ENCODE peak calls at places on chromosomes 12 and 14, in five cellular contexts. R is H54; V is stimulated activated CD4-positive, alpha-beta T cell treated with anti-CD3 and anti-CD28 coated beads, TNF-alpha, amount 100 ng/mL, for 24 hours; G is foreskin fibroblast; I is NAMALWA. B is an unnamed sample.

GRCh38 chr12:32051511-32052299 is 54.9 kb upstream of the BICD1 start:
- DNase-seq in R (peak), V (no peak), G (peak), I (no peak), B (no peak)

GRCh38 chr12:76060111-76060510 is 24.4 kb downstream of the NAP1L1 start:
- DNase-seq in R (no peak), V (no peak), G (no peak), I (no peak), B (no peak)

GRCh38 chr12:104823985-104824441 is 134.1 kb downstream of the SLC41A2 start:
- DNase-seq in R (no peak), V (no peak), G (no peak), I (no peak), B (no peak)

GRCh38 chr14:35532783-35533356 is 1.1 kb upstream of the INSM2 start:
- DNase-seq in R (no peak), V (no peak), G (no peak), I (no peak), B (no peak)

GRCh38 chr14:78933948-78934524 is 763.9 kb downstream of the NRXN3 start:
- DNase-seq in R (no peak), V (no peak), G (peak), I (peak), B (no peak)

GRCh38 chr12:103884316-103884715 is 43.3 kb upstream of the NT5DC3 start:
- DNase-seq in R (no peak), V (no peak), G (peak), I (peak), B (peak)

GRCh38 chr12:2551514-2551913 is 243.3 kb upstream of the FKBP4 start:
- DNase-seq in R (no peak), V (no peak), G (peak), I (no peak), B (no peak)

GRCh38 chr12:115541891-115542361 is 735.6 kb downstream of the MED13L start:
- DNase-seq in R (no peak), V (no peak), G (no peak), I (no peak), B (no peak)

GRCh38 chr12:89345830-89346740 is 6.2 kb downstream of the DUSP6 start:
- DNase-seq in R (no peak), V (no peak), G (peak), I (peak), B (peak)

GRCh38 chr12:27615331-27615891 is 80.8 kb upstream of the REP15 start:
- DNase-seq in R (no peak), V (no peak), G (no peak), I (no peak), B (no peak)

GRCh38 chr14:71815110-71815509 is 117.1 kb upstream of the RGS6 start:
- DNase-seq in R (no peak), V (no peak), G (no peak), I (no peak), B (no peak)

GRCh38 chr12:113232787-113233585 is 11.7 kb downstream of the TPCN1 start:
- DNase-seq in R (no peak), V (peak), G (no peak), I (peak), B (peak)

GRCh38 chr12:48969160-48969771 is 2.3 kb downstream of the WNT10B start:
- DNase-seq in R (peak), V (no peak), G (no peak), I (no peak), B (no peak)

GRCh38 chr12:47277972-47278448 is 198.3 kb upstream of the AMIGO2 start:
- DNase-seq in R (peak), V (no peak), G (peak), I (no peak), B (no peak)

GRCh38 chr14:70718383-70719123 is 76.8 kb downstream of the TTC9 start:
- DNase-seq in R (no peak), V (no peak), G (no peak), I (no peak), B (no peak)

GRCh38 chr14:26004342-26004741 is 593.5 kb downstream of the NOVA1 start:
- DNase-seq in R (no peak), V (no peak), G (no peak), I (no peak), B (no peak)

GRCh38 chr14:61528591-61529021 is 166.7 kb upstream of the HIF1A start:
- DNase-seq in R (peak), V (no peak), G (peak), I (no peak), B (no peak)

GRCh38 chr14:62694075-62694474 is 351.2 kb downstream of the KCNH5 start:
- DNase-seq in R (peak), V (no peak), G (peak), I (no peak), B (no peak)